ENCODE peak calls at places on chromosomes 4 and X, in four cellular contexts. Q is IMR-90, T is neuronal stem cell, I is neural progenitor cell. Y is an unnamed sample.

GRCh38 chr4:5500165-5500564 is 208.2 kb downstream of the EVC2 start:
- DNase-seq in Q (peak), T (no peak), I (no peak), Y (no peak)

GRCh38 chr4:89064848-89065247 is 7.9 kb upstream of the FAM13A start:
- DNase-seq in T (no peak), Q (no peak), I (no peak), Y (no peak)

GRCh38 chr4:33013280-33013679 is 2293.1 kb downstream of the PCDH7 start:
- DNase-seq in T (no peak), Q (no peak), I (no peak), Y (no peak)

GRCh38 chrX:109393859-109394258 is 88.0 kb downstream of the GUCY2F start:
- DNase-seq in T (no peak), Q (no peak), I (peak), Y (no peak)

GRCh38 chrX:9465380-9466114 is 689 bp downstream of the TBL1X start:
- DNase-seq in I (peak), Q (no peak), T (no peak), Y (no peak)

GRCh38 chrX:45172890-45173289 is 27.8 kb downstream of the DIPK2B start:
- DNase-seq in Q (peak), I (no peak), T (no peak), Y (peak)

GRCh38 chr4:153205757-153206156 is 1.5 kb downstream of the TRIM2 start:
- DNase-seq in Q (no peak), I (peak), T (no peak), Y (peak)

GRCh38 chr4:16256343-16256742 is 30.1 kb upstream of the TAPT1 start:
- DNase-seq in T (no peak), Q (no peak), I (no peak), Y (no peak)

GRCh38 chr4:158825443-158826036 is 56.7 kb downstream of the FNIP2 start:
- DNase-seq in Q (no peak), I (no peak), T (no peak), Y (no peak)

GRCh38 chrX:74343327-74343969 is 39.5 kb downstream of the ZCCHC13 start:
- DNase-seq in T (no peak), I (no peak), Q (no peak), Y (no peak)

GRCh38 chrX:110248582-110248981 is 69.3 kb downstream of the AMMECR1 start:
- DNase-seq in T (no peak), Q (no peak), I (no peak), Y (no peak)

GRCh38 chr4:15451181-15451865 is 18.4 kb upstream of the CC2D2A start:
- DNase-seq in T (no peak), I (no peak), Q (peak), Y (no peak)

GRCh38 chr4:38673109-38673978 is 9.3 kb downstream of the KLF3 start:
- DNase-seq in T (no peak), I (no peak), Q (no peak), Y (peak)

GRCh38 chr4:11418610-11419009 is 10.1 kb downstream of the HS3ST1 start:
- DNase-seq in I (peak), T (no peak), Q (peak), Y (no peak)

GRCh38 chr4:55355555-55355954 is 9.5 kb downstream of the SRD5A3 start:
- DNase-seq in I (no peak), T (no peak), Q (no peak), Y (no peak)

GRCh38 chr4:105966046-105966445 is 70.8 kb downstream of the NPNT start:
- DNase-seq in I (no peak), T (no peak), Q (peak), Y (no peak)

GRCh38 chr4:8725071-8725841 is 132.7 kb downstream of the CPZ start:
- DNase-seq in Q (no peak), I (no peak), T (no peak), Y (no peak)

GRCh38 chrX:9880237-9880636 is 86.9 kb upstream of the CLDN34 start:
- DNase-seq in T (no peak), Q (no peak), I (no peak), Y (no peak)

GRCh38 chrX:6029014-6029413 is 199.7 kb downstream of the NLGN4X start:
- DNase-seq in T (no peak), Q (no peak), I (no peak), Y (no peak)

GRCh38 chrX:23756165-23756564 is 13.1 kb upstream of the ACOT9 start:
- DNase-seq in Q (peak), I (peak), T (peak), Y (no peak)

GRCh38 chrX:16267431-16267830 is 100.2 kb downstream of the MAGEB17 start:
- DNase-seq in I (no peak), T (no peak), Q (no peak), Y (no peak)

GRCh38 chr4:121061215-121061614 is 11.1 kb downstream of the NDNF start:
- DNase-seq in Q (no peak), T (no peak), I (no peak), Y (no peak)

GRCh38 chrX:46796574-46797191 is 37.8 kb upstream of the SLC9A7 start:
- DNase-seq in T (peak), Q (peak), I (peak), Y (peak)

GRCh38 chrX:12972239-12972638 is 2.7 kb upstream of the TMSB4X start:
- DNase-seq in Q (no peak), I (no peak), T (no peak), Y (no peak)
- H3K27ac ChIP-seq in Q (no peak), I (no peak), T (no peak), Y (no peak)

DNA sequence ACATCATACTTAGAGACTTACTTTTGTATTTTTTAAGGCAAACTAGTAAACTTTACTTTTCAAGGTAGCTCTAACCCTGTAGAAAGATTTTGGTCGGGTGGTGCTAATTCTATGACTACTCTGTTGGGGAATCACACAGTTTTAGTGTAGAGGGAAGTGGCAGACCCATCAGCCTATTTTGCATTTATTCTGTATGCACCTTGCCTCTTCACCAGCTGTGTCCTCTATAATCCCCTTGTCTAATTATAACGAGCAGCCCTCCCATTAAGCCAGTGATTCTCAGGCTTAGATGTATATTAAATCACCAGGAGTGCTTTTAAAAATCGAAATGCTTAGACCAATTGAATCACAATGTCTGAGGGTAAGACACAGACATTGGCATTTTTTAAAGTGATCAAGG is 78.1 kb downstream of the GALNT7 start:
- DNase-seq in Q (no peak), T (no peak), I (no peak), Y (no peak)
- H3K9ac ChIP-seq in Q (no peak), T (no peak), I (no peak), Y (no peak)

GRCh38 chrX:118904664-118905063 is 69.8 kb upstream of the LONRF3 start:
- DNase-seq in I (no peak), T (no peak), Q (no peak), Y (no peak)

GRCh38 chrX:118901991-118902390 is 72.4 kb upstream of the LONRF3 start:
- DNase-seq in T (no peak), I (no peak), Q (no peak), Y (no peak)

GRCh38 chrX:118904218-118904617 is 70.2 kb upstream of the LONRF3 start:
- DNase-seq in T (no peak), I (no peak), Q (no peak), Y (no peak)
- H3K27ac ChIP-seq in T (no peak), I (no peak), Q (no peak), Y (no peak)

GRCh38 chrX:119503484-119503861 is 35.2 kb downstream of the SLC25A5 start:
- DNase-seq in I (no peak), Q (peak), T (no peak), Y (no peak)
- H3K9ac ChIP-seq in I (no peak), Q (no peak), T (no peak), Y (peak)

GRCh38 chr4:68581382-68582338 is 5.5 kb upstream of the UGT2B17 start:
- DNase-seq in Q (no peak), T (no peak), I (no peak), Y (no peak)
- H3K27ac ChIP-seq in Q (no peak), T (no peak), I (no peak), Y (no peak)

DNA sequence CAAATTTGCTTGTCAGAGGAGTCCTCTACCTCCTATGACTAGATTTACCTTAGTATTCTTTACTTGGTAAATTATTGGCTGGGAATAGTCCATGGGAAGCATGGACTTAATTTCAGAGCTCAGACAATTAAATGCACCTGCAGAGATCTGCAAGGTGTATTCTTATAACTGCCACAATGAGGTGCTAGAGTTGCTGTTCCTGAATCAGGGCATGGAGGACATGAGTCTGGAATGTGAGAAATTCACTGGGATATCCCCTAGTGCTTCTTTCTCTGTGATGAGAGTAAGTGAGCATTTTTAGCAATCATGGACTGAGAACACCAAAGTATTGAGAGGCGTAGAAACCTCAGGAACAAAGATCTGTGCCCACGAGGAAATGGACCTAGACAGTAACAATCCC is 32.9 kb upstream of the GRID2 start:
- DNase-seq in Q (no peak), T (peak), I (peak), Y (peak)
- H3K9ac ChIP-seq in Q (no peak), T (no peak), I (no peak), Y (no peak)

GRCh38 chr4:68951078-68951805 is at the start of gene UGT2A3:
- DNase-seq in I (no peak), Q (no peak), T (no peak), Y (no peak)

GRCh38 chr4:68948044-68948743 is 3.4 kb downstream of the UGT2A3 start:
- DNase-seq in T (no peak), Q (no peak), I (no peak), Y (no peak)

GRCh38 chr4:68948985-68949384 is 2.6 kb downstream of the UGT2A3 start:
- DNase-seq in I (no peak), T (no peak), Q (no peak), Y (no peak)

GRCh38 chr4:68951806-68952585 is 392 bp upstream of the UGT2A3 start:
- DNase-seq in Q (no peak), I (no peak), T (no peak), Y (no peak)

DNA sequence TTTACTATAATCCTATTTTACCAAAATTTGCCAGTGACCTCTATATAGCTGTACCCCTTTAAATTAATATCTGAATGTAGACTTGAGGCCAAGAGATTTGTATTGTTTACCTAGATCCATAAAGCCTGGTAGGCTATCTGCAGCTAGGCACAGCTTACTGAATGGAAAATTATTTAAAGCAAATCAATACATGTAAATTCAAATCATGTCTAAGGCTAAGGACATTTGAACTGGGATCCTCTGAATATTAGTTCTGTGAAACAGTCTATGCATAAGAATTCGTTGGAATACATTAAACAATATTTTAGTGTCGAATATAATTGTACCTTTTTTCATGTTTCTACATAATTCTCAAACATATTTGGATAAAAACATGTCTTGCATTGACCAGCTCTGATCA is 1.6 kb downstream of the UGT2A3 start:
- DNase-seq in T (no peak), I (no peak), Q (no peak), Y (no peak)
- H3K27ac ChIP-seq in T (no peak), I (no peak), Q (no peak), Y (no peak)

GRCh38 chr4:141131738-141132688 is 1.3 kb downstream of the RNF150 start:
- DNase-seq in T (peak), I (peak), Q (peak), Y (no peak)
- H3K9ac ChIP-seq in T (peak), I (peak), Q (peak), Y (no peak)